ENCODE peak calls at places on chromosomes 3 and 15, in eight cellular contexts. O is coronary artery, W is AG09319, A is HepG2, P is AG10803, D is neural crest cell, X is adrenal gland, Q is uterus. K is an unnamed sample.

GRCh38 chr15:92958105-92958504 is 58.0 kb downstream of the CHD2 start:
- DNase-seq in X (no peak), Q (no peak), W (no peak), P (peak), A (no peak), O (no peak), D (no peak), K (no peak)

GRCh38 chr15:100968043-100968966 is 49.1 kb downstream of the LRRK1 start:
- DNase-seq in W (no peak), X (no peak), D (no peak), A (no peak), Q (no peak), O (no peak), P (peak), K (no peak)

GRCh38 chr3:171306631-171307030 is 153.6 kb downstream of the TNIK start:
- DNase-seq in W (peak), Q (peak), D (no peak), X (peak), O (peak), P (peak), A (no peak), K (no peak)

GRCh38 chr3:144350125-144350524 is 378.5 kb downstream of the DIPK2A start:
- DNase-seq in W (no peak), O (no peak), X (no peak), P (no peak), A (no peak), D (no peak), Q (no peak), K (no peak)

GRCh38 chr3:155185623-155186022 is 105.5 kb downstream of the MME start:
- DNase-seq in D (no peak), P (peak), X (no peak), W (peak), O (no peak), A (no peak), Q (no peak), K (no peak)

GRCh38 chr3:60826511-60826910 is 424.7 kb downstream of the FHIT start:
- DNase-seq in P (no peak), A (no peak), W (no peak), O (no peak), Q (no peak), D (no peak), X (no peak), K (no peak)

GRCh38 chr15:77749998-77750540 is 117.4 kb upstream of the LINGO1 start:
- DNase-seq in W (no peak), P (no peak), O (no peak), D (no peak), X (no peak), Q (no peak), A (no peak), K (no peak)

GRCh38 chr15:35737521-35737920 is 191.6 kb upstream of the DPH6 start:
- DNase-seq in P (peak), A (no peak), X (no peak), D (no peak), Q (no peak), W (no peak), O (no peak), K (no peak)

GRCh38 chr15:68512578-68512977 is 66.2 kb upstream of the CORO2B start:
- DNase-seq in A (no peak), X (no peak), D (no peak), P (no peak), Q (peak), W (no peak), O (no peak), K (no peak)

GRCh38 chr3:188578579-188579363 is 424.8 kb downstream of the LPP start:
- DNase-seq in W (peak), Q (peak), D (no peak), X (peak), O (peak), P (peak), A (no peak), K (no peak)

GRCh38 chr15:58546635-58547627 is 115.1 kb downstream of the LIPC start:
- DNase-seq in D (no peak), W (peak), O (no peak), A (peak), P (peak), Q (no peak), X (peak), K (no peak)

GRCh38 chr3:16484216-16484615 is 29.3 kb downstream of the RFTN1 start:
- DNase-seq in A (no peak), P (peak), X (peak), D (no peak), Q (peak), O (no peak), W (peak), K (no peak)

GRCh38 chr3:102972350-102972749 is 537.5 kb downstream of the ZPLD1 start:
- DNase-seq in D (no peak), A (no peak), W (no peak), O (no peak), P (no peak), X (no peak), Q (no peak), K (no peak)

GRCh38 chr15:41285285-41285684 is 47.1 kb downstream of the OIP5 start:
- DNase-seq in D (no peak), W (no peak), A (no peak), P (no peak), O (no peak), X (no peak), Q (no peak), K (no peak)

GRCh38 chr3:197298858-197299854 is 744 bp upstream of the DLG1 start:
- DNase-seq in D (peak), X (peak), O (no peak), P (peak), A (peak), Q (peak), W (no peak), K (peak)

GRCh38 chr15:67501836-67502461 is 19.0 kb upstream of the C15orf61 start:
- DNase-seq in W (no peak), O (no peak), X (no peak), Q (no peak), D (no peak), P (no peak), A (no peak), K (no peak)

GRCh38 chr3:134651347-134652041 is 672 bp upstream of the KY start:
- DNase-seq in A (no peak), P (peak), W (no peak), O (no peak), X (peak), D (no peak), Q (peak), K (no peak)

GRCh38 chr3:119937229-119937628 is 155.3 kb downstream of the NR1I2 start:
- DNase-seq in X (no peak), W (no peak), Q (no peak), O (no peak), D (no peak), A (no peak), P (peak), K (no peak)

GRCh38 chr3:136070334-136070733 is 104.8 kb downstream of the PPP2R3A start:
- DNase-seq in A (no peak), W (peak), Q (peak), P (peak), X (no peak), O (no peak), D (no peak), K (no peak)

GRCh38 chr15:29925227-29926082 is 103.2 kb upstream of the TJP1 start:
- DNase-seq in X (peak), D (peak), P (peak), Q (peak), A (peak), O (no peak), W (no peak), K (peak)

GRCh38 chr3:196789773-196790419 is 50.2 kb downstream of the PAK2 start:
- DNase-seq in A (peak), X (no peak), P (no peak), O (no peak), D (no peak), W (no peak), Q (no peak), K (no peak)

GRCh38 chr3:171809513-171810277 is 588 bp downstream of the PLD1 start:
- DNase-seq in O (peak), X (no peak), W (peak), P (peak), D (no peak), Q (peak), A (peak), K (no peak)

GRCh38 chr3:23553353-23553752 is 252.4 kb upstream of the UBE2E1 start:
- DNase-seq in O (no peak), X (no peak), W (no peak), A (no peak), D (no peak), P (no peak), Q (no peak), K (no peak)

GRCh38 chr3:43096761-43097160 is 9.1 kb downstream of the POMGNT2 start:
- DNase-seq in Q (no peak), P (no peak), X (no peak), O (no peak), W (no peak), D (no peak), A (no peak), K (no peak)

GRCh38 chr3:99925584-99925983 is 107.9 kb downstream of the CMSS1 start:
- DNase-seq in O (no peak), X (peak), W (no peak), P (peak), Q (peak), D (no peak), A (no peak), K (no peak)

DNA sequence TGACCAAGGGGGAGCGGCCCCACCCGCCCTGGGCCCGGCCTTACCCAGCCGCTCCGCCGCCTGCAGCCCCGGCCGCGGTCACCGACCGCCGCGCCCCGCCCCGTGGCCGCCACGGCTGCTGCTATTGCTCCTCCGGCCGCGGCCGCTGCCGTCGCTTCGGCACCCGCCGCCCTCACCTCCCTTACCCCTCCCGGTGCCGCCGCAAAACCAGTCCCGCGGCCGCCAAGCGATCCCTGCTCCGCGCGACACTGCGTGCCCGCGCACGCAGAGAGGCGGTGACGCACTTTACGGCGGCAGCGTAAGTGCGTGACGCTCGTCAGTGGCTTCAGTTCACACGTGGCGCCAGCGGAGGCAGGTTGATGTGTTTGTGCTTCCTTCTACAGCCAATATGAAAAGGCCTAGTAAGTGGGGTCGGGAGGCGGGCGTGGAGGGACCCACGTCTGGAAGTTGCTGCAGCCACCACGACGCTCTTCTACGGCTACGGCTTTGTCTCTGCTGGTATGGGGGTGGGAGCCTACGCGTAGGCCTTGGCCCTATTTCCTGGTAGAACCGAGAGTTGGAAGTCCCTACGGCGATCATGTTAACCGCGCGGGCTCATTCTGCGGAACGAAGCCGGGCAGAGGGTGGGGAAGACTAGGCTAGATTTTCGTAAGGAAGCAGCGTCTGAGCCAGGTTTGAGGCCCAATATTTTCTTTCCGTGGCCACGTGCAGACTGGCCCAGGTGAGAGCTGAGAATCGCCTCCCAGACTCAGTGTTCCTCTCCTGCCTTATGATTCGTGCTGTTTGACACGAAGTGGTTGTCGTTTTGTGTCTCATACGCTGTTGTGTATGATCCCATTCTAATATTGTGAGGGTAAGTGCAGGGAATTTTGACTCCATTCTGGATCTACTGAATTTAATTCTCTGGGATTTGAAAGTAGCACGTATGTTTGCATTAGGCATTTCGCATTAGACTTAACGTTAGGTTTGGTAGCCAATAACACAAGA is at the start of the genes GNL3 and PBRM1:
- DNase-seq in P (peak), D (peak), Q (peak), W (peak), X (peak), A (peak), O (peak), K (peak)
- TF ChIP-seq CTCF in P (no peak), D (no peak), Q (no peak), W (no peak), X (no peak), A (peak), O (no peak), K (no peak)

GRCh38 chr3:13333236-13333897 is 86.8 kb downstream of the NUP210 start:
- DNase-seq in P (no peak), W (no peak), D (no peak), Q (no peak), O (no peak), X (no peak), A (no peak), K (no peak)
- TF ChIP-seq CTCF in P (no peak), W (no peak), D (no peak), Q (no peak), O (no peak), X (no peak), A (no peak), K (no peak)

DNA sequence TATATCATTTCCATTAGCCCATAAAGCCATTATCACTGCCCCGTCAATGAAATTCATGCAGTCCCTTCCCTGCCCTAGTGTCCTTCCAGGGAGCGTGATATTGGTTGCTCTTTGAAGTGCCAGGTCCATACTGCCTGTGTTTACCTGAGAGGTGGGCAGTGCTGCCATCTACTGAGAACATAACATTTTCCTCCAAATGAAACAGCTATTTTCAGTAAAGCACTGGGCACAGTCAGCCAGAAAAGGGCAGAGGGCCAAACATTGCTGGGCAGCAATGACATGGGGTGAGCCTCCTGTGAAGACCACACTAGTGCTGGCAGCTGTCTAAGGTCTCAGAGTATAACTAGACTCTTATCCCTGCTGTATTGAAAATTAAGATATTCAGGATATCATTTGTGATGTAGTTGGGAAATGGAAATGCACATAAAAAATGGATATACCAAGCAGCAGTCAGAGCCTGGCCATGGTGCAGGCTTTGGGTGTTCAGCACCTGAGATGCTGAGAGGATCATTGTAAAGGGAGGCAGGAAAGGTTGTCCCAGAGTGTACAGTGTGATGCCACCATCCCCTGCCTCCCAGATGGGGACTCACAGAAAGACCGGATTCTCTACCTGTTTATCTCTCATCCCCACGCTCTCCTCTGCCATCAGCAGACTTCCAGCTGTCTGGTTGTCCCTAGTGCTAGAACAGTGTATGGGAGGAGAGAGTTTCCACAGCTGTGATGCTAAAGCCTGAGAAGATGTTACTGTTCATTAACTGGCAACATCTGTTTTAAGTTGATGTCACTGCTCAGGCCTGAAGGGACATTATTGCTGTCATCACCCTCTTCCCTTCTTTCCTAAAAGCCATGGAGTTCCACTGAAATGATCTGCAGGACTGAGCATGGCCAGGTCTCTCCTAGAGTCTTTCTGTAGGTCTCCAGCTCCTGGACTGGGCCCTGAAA is 108.8 kb downstream of the ARNT2 start:
- DNase-seq in P (peak), O (no peak), D (no peak), W (no peak), X (peak), Q (no peak), A (peak), K (no peak)
- TF ChIP-seq CTCF in P (no peak), O (no peak), D (no peak), W (peak), X (no peak), Q (no peak), A (peak), K (no peak)

GRCh38 chr3:169668957-169669681 is 5.6 kb upstream of the MECOM start:
- DNase-seq in Q (peak), P (peak), W (no peak), X (no peak), D (peak), A (peak), O (no peak), K (peak)
- TF ChIP-seq CTCF in Q (peak), P (peak), W (peak), X (peak), D (peak), A (peak), O (peak), K (peak)

DNA sequence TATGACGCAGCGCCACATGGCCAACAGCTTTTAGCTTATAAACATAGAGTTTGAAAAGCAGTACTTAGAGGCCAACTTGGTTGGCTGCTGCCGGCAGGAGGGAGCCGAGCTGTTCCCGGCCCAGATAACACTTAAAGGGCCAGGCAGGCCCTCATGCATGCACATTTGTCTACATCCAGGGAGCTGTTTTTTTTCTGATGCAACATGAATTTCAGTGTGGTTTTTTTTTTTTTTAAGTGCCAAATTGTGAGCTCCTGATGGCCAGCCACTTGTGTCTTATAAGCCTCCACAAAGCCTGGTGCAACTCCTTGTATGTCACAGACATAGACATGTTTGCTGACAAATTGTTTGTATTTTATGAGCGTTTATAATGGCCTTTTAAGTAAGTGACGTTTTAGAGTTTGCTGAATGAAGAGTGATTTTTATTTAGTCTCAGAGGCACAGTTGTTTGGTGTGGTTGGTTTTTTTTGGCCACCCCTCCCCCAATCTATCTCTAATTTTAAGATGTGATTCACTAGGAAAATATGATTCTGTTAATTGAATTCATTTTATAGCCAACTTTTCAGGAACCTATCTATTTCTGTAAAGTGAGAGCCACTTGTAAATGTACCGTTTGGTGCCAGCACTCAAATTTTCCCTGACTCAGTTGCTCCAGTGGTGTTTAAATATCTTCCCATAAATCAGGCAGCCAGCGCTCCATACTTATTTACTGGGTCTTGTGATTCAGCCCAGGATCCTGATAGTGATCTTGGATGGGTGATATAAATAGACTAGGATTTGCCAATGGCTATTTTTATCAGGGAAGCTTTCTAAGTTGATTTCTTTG is 134.3 kb downstream of the VGLL4 start:
- DNase-seq in A (peak), W (peak), O (peak), Q (peak), D (peak), X (peak), P (peak), K (no peak)
- TF ChIP-seq CTCF in A (no peak), W (peak), O (no peak), Q (peak), D (no peak), X (no peak), P (peak), K (no peak)

DNA sequence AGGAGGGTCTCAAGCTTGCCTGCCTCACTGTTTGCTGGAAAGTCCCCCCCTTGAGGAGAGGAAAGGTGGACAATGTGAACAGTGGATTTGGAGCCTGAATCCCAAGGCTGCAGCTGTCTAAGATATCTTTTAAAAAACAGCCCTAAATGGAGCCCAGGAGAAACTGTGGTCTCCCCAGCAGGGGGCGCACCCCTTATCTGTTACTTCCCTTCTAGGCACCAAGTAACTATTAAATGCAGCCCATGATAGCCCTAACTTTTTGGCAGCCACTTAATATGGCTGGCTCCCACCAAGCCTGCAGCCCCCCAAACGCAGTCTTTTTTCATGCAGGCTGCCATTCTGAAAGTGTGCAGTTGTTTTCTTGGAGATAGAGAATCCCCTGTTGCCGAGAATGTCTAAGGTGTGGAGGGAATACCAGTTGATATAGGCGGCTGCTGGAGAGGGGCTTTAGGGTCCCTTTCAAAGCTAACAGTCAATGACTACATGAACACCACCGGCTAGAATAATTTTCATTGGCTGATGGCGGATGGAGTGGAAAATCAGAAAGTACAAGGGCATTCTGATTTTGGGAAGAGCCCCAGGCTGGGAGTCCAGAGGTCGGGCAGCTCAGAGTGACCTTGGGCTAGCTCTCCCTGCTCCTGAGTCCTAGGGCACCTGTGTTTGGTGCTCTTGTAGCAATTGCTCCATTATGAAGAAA is 1.3 kb downstream of the RHCG start:
- DNase-seq in W (no peak), A (no peak), D (peak), O (peak), X (no peak), P (no peak), Q (no peak), K (no peak)
- TF ChIP-seq CTCF in W (peak), A (peak), D (peak), O (no peak), X (no peak), P (peak), Q (no peak), K (peak)

GRCh38 chr3:52879090-52879489 is 18.3 kb downstream of the STIMATE start:
- DNase-seq in X (no peak), P (no peak), W (no peak), O (no peak), D (no peak), Q (no peak), A (no peak), K (no peak)
- TF ChIP-seq CTCF in X (no peak), P (no peak), W (no peak), O (no peak), D (no peak), Q (no peak), A (peak), K (no peak)

K was measured in progenitor cell of endocrine pancreas.